ENCODE peak calls at places on chromosomes 7 and 10, in ten cellular contexts. Q is SK-N-SH, K is trophoblast cell, X is kidney, W is neural progenitor cell, T is DND-41, N is K562, S is adipocyte, E is HCT116, B is colonic mucosa. U is an unnamed sample.

GRCh38 chr10:48285710-48286109 is 11.2 kb upstream of the FRMPD2 start:
- DNase-seq in X (no peak), T (peak), E (no peak), Q (no peak), B (no peak), K (no peak), S (no peak), W (no peak), N (no peak), U (no peak)

GRCh38 chr7:110797656-110798055 is 293.3 kb upstream of the LRRN3 start:
- DNase-seq in X (no peak), K (no peak), N (no peak), B (no peak), Q (no peak), S (no peak), W (no peak), E (no peak), T (no peak), U (no peak)

GRCh38 chr10:108616559-108617285 is 1306.6 kb downstream of the XPNPEP1 start:
- DNase-seq in X (no peak), Q (no peak), B (no peak), T (no peak), W (no peak), N (no peak), S (no peak), K (no peak), E (no peak), U (no peak)

GRCh38 chr10:101223274-101224059 is 5.8 kb downstream of the LBX1 start:
- DNase-seq in Q (peak), N (no peak), S (no peak), B (no peak), E (no peak), W (peak), T (no peak), X (no peak), K (no peak), U (peak)

GRCh38 chr7:39130304-39130703 is 152.6 kb downstream of the POU6F2 start:
- DNase-seq in K (no peak), Q (no peak), E (no peak), B (no peak), W (no peak), X (no peak), T (no peak), S (no peak), N (no peak), U (no peak)

GRCh38 chr10:43234471-43235041 is 32.3 kb downstream of the RASGEF1A start:
- DNase-seq in S (no peak), E (no peak), N (no peak), B (no peak), X (peak), K (no peak), W (no peak), Q (no peak), T (no peak), U (peak)

GRCh38 chr10:114332301-114332797 is 72.0 kb downstream of the AFAP1L2 start:
- DNase-seq in T (no peak), K (no peak), Q (no peak), N (no peak), W (no peak), E (no peak), S (no peak), B (no peak), X (peak), U (peak)

GRCh38 chr7:99987846-99988245 is 12.0 kb upstream of the AZGP1 start:
- DNase-seq in B (no peak), N (no peak), T (no peak), E (no peak), W (no peak), X (no peak), Q (no peak), K (no peak), S (no peak), U (no peak)

GRCh38 chr7:81669476-81670105 is 100.3 kb downstream of the HGF start:
- DNase-seq in T (no peak), W (no peak), Q (no peak), K (no peak), S (no peak), N (no peak), X (no peak), E (no peak), B (no peak), U (no peak)

GRCh38 chr10:28186887-28187578 is 115.8 kb downstream of the MPP7 start:
- DNase-seq in Q (no peak), E (no peak), K (no peak), W (no peak), B (no peak), T (no peak), N (no peak), X (no peak), S (no peak), U (no peak)

GRCh38 chr10:49116509-49117365 is 1.4 kb upstream of the VSTM4 start:
- DNase-seq in N (no peak), X (no peak), W (no peak), S (no peak), Q (no peak), T (no peak), E (no peak), B (no peak), K (no peak), U (peak)

GRCh38 chr10:120209124-120209523 is 247.9 kb upstream of the PLPP4 start:
- DNase-seq in Q (no peak), W (no peak), B (no peak), S (no peak), E (no peak), X (no peak), T (no peak), N (no peak), K (no peak), U (no peak)

GRCh38 chr7:89017676-89018075 is 222.1 kb upstream of the TEX47 start:
- DNase-seq in S (no peak), E (no peak), N (no peak), K (no peak), B (no peak), T (no peak), W (no peak), X (no peak), Q (no peak), U (no peak)

GRCh38 chr10:86066696-86067095 is 299.9 kb downstream of the GRID1 start:
- DNase-seq in S (no peak), E (no peak), N (no peak), K (no peak), W (no peak), Q (no peak), T (no peak), X (no peak), B (no peak), U (peak)

GRCh38 chr7:104767113-104767512 is 246.9 kb upstream of the KMT2E start:
- DNase-seq in B (no peak), K (no peak), Q (no peak), N (no peak), X (no peak), W (no peak), T (no peak), E (no peak), S (no peak), U (no peak)

GRCh38 chr7:150931199-150931869 is 46.8 kb downstream of the KCNH2 start:
- DNase-seq in K (no peak), S (no peak), N (no peak), X (no peak), T (peak), Q (peak), W (no peak), B (no peak), E (no peak), U (no peak)

GRCh38 chr10:94308866-94309265 is 53.9 kb downstream of the NOC3L start:
- DNase-seq in K (no peak), B (no peak), X (no peak), Q (no peak), T (no peak), S (no peak), E (no peak), W (no peak), N (no peak), U (no peak)

GRCh38 chr10:61627266-61627665 is 35.5 kb upstream of the CABCOCO1 start:
- DNase-seq in T (no peak), X (no peak), K (no peak), Q (no peak), W (no peak), E (no peak), S (peak), N (no peak), B (no peak), U (no peak)

GRCh38 chr7:136509466-136509865 is 359.0 kb upstream of the CHRM2 start:
- DNase-seq in K (no peak), B (no peak), T (no peak), N (no peak), X (no peak), Q (no peak), E (no peak), W (peak), S (no peak), U (no peak)

GRCh38 chr7:1950623-1951523 is 280.8 kb downstream of the ELFN1 start:
- DNase-seq in S (no peak), B (peak), W (no peak), K (no peak), Q (peak), T (no peak), N (peak), E (no peak), X (peak), U (no peak)

GRCh38 chr10:124686707-124687376 is 57.3 kb downstream of the FAM53B start:
- DNase-seq in S (no peak), W (no peak), T (no peak), Q (no peak), N (no peak), X (peak), E (no peak), B (no peak), K (no peak), U (no peak)

GRCh38 chr7:1850111-1850975 is 180.3 kb downstream of the ELFN1 start:
- DNase-seq in W (no peak), X (peak), B (no peak), E (no peak), T (no peak), Q (no peak), N (no peak), K (no peak), S (no peak), U (peak)

GRCh38 chr10:132634241-132634946 is 96.8 kb downstream of the INPP5A start:
- DNase-seq in Q (no peak), W (peak), T (no peak), K (no peak), E (no peak), N (no peak), B (peak), X (no peak), S (no peak), U (peak)

GRCh38 chr10:74047871-74048270 is 50.0 kb downstream of the VCL start:
- DNase-seq in W (no peak), S (peak), T (no peak), Q (no peak), B (no peak), K (no peak), N (no peak), E (no peak), X (no peak), U (peak)
- H3K9ac ChIP-seq in W (no peak), S (peak), T (no peak), Q (no peak), B (no peak), K (no peak), N (no peak), E (no peak), X (no peak), U (no peak)

GRCh38 chr10:89426230-89426868 is 12.0 kb downstream of the IFIT5 start:
- DNase-seq in E (no peak), X (no peak), S (peak), Q (peak), B (no peak), K (peak), N (no peak), W (peak), T (peak), U (no peak)
- H3K9ac ChIP-seq in E (no peak), X (peak), S (peak), Q (no peak), B (no peak), K (no peak), N (no peak), W (no peak), T (no peak), U (no peak)

GRCh38 chr7:55518836-55519235 is 53.5 kb downstream of the VOPP1 start:
- DNase-seq in N (no peak), K (no peak), Q (no peak), T (no peak), S (no peak), W (no peak), B (no peak), E (no peak), X (no peak), U (no peak)

GRCh38 chr7:55517191-55517633 is 55.1 kb downstream of the VOPP1 start:
- DNase-seq in W (no peak), T (no peak), X (peak), S (no peak), K (no peak), B (no peak), Q (no peak), E (no peak), N (no peak), U (no peak)

GRCh38 chr7:55516399-55516798 is 55.9 kb downstream of the VOPP1 start:
- DNase-seq in Q (no peak), N (no peak), E (no peak), W (no peak), T (no peak), X (no peak), K (no peak), B (no peak), S (no peak), U (no peak)

GRCh38 chr7:55515569-55516279 is 56.6 kb downstream of the VOPP1 start:
- DNase-seq in T (no peak), N (no peak), S (no peak), B (no peak), Q (no peak), W (no peak), K (no peak), E (no peak), X (peak), U (no peak)

GRCh38 chr7:55517936-55518689 is 54.2 kb downstream of the VOPP1 start:
- DNase-seq in T (no peak), K (no peak), S (no peak), X (no peak), W (no peak), N (no peak), B (no peak), E (no peak), Q (no peak), U (no peak)
- H3K9ac ChIP-seq in T (no peak), K (no peak), S (no peak), X (no peak), W (no peak), N (no peak), B (no peak), E (no peak), Q (no peak), U (no peak)

GRCh38 chr7:608361-608760 is 88.7 kb upstream of the PDGFA start:
- DNase-seq in B (no peak), E (no peak), T (no peak), N (no peak), Q (no peak), W (no peak), X (peak), K (no peak), S (no peak), U (no peak)
- H3K9ac ChIP-seq in B (no peak), E (no peak), T (peak), N (peak), Q (no peak), W (no peak), X (no peak), K (no peak), S (no peak), U (no peak)

GRCh38 chr7:45088821-45089313 is at the start of gene NACAD:
- DNase-seq in W (peak), S (peak), X (no peak), E (no peak), N (peak), Q (peak), K (no peak), T (no peak), B (no peak), U (no peak)
- H3K9ac ChIP-seq in W (no peak), S (peak), X (peak), E (no peak), N (peak), Q (peak), K (no peak), T (no peak), B (peak), U (no peak)